ENCODE peak calls at places on chromosomes 1 and 21, in seven cellular contexts. B is ELR; Q is AG08396; D is stimulated activated CD8-positive, alpha-beta memory T cell treated with anti-CD3 and anti-CD28 coated beads, Interleukin-15, amount 100 ng/mL, for 1 hour; S is left cardiac atrium; H is NCI-H524 treated with DMSO at 0.1 percent for 48 hours; X is SW480. P is an unnamed sample.

GRCh38 chr21:21064353-21064752 is 66.1 kb downstream of the NCAM2 start:
- DNase-seq in B (peak; percentile 31), Q (no peak), D (no peak), S (no peak), H (no peak), X (no peak), P (no peak)

GRCh38 chr1:60600532-60600931 is 481.8 kb upstream of the NFIA start:
- DNase-seq in B (no peak), Q (no peak), D (no peak), S (no peak), H (no peak), X (no peak), P (no peak)

GRCh38 chr1:5750186-5751170 is 241.7 kb downstream of the NPHP4 start:
- DNase-seq in B (no peak), Q (no peak), D (no peak), S (no peak), H (no peak), X (no peak), P (no peak)

GRCh38 chr1:112272101-112272772 is 123.8 kb upstream of the CTTNBP2NL start:
- DNase-seq in B (no peak), Q (no peak), D (no peak), S (no peak), H (no peak), X (no peak), P (no peak)

GRCh38 chr1:222347627-222348026 is 200.3 kb downstream of the HHIPL2 start:
- DNase-seq in B (no peak), Q (no peak), D (no peak), S (no peak), H (peak; percentile 81), X (no peak), P (no peak)

GRCh38 chr1:39194398-39195051 is 10.0 kb upstream of the MACF1 start:
- DNase-seq in B (no peak), Q (no peak), D (no peak), S (no peak), H (no peak), X (no peak), P (no peak)

GRCh38 chr1:31855038-31855845 is 39.4 kb upstream of the SPOCD1 start:
- DNase-seq in B (peak; percentile 54), Q (peak; percentile 58), D (no peak), S (no peak), H (no peak), X (peak; percentile 14), P (no peak)

GRCh38 chr1:74629283-74629682 is 44.3 kb downstream of the ERICH3 start:
- DNase-seq in B (no peak), Q (no peak), D (no peak), S (no peak), H (no peak), X (no peak), P (no peak)

GRCh38 chr1:42750041-42750440 is 10.0 kb upstream of the CLDN19 start:
- DNase-seq in B (no peak), Q (no peak), D (no peak), S (no peak), H (no peak), X (no peak), P (no peak)

GRCh38 chr1:99535470-99536164 is 110.3 kb upstream of the PALMD start:
- DNase-seq in B (peak; percentile 53), Q (no peak), D (no peak), S (no peak), H (no peak), X (no peak), P (no peak)

GRCh38 chr1:222583079-222583478 is 6.7 kb downstream of the TAF1A start:
- DNase-seq in B (no peak), Q (no peak), D (no peak), S (no peak), H (no peak), X (no peak), P (no peak)

GRCh38 chr1:9292361-9293240 is at the start of gene SPSB1:
- DNase-seq in B (peak; percentile 83), Q (peak; percentile 84), D (peak; percentile 29), S (peak; percentile 76), H (no peak), X (peak; percentile 75), P (no peak)

GRCh38 chr1:41418868-41419583 is 57.8 kb downstream of the FOXO6 start:
- DNase-seq in B (peak; percentile 94), Q (peak; percentile 94), D (no peak), S (peak; percentile 90), H (no peak), X (peak; percentile 94), P (no peak)

GRCh38 chr1:70090875-70091274 is 114.5 kb downstream of the LRRC40 start:
- DNase-seq in B (peak; percentile 84), Q (peak; percentile 16), D (no peak), S (no peak), H (no peak), X (peak; percentile 8), P (no peak)

GRCh38 chr1:111448482-111448917 is 556 bp downstream of the WDR77 start:
- DNase-seq in B (peak; percentile 73), Q (peak; percentile 34), D (no peak), S (no peak), H (no peak), X (peak; percentile 33), P (no peak)

GRCh38 chr1:206808615-206809014 is 36.3 kb upstream of the IL10 start:
- DNase-seq in B (peak; percentile 73), Q (peak; percentile 43), D (no peak), S (no peak), H (peak; percentile 4), X (peak; percentile 23), P (no peak)

GRCh38 chr1:115781343-115781742 is 12.8 kb upstream of the CASQ2 start:
- DNase-seq in B (peak; percentile 59), Q (no peak), D (no peak), S (no peak), H (no peak), X (no peak), P (no peak)

GRCh38 chr1:193539731-193540459 is 353.5 kb upstream of the B3GALT2 start:
- DNase-seq in B (no peak), Q (no peak), D (no peak), S (no peak), H (no peak), X (no peak), P (no peak)

GRCh38 chr1:91844862-91845528 is 41.0 kb downstream of the TGFBR3 start:
- DNase-seq in B (peak; percentile 97), Q (peak; percentile 81), D (no peak), S (peak; percentile 63), H (no peak), X (no peak), P (no peak)

GRCh38 chr21:43585924-43586411 is 73.3 kb downstream of the HSF2BP start:
- DNase-seq in B (peak; percentile 99), Q (peak; percentile 80), D (no peak), S (peak; percentile 67), H (no peak), X (peak; percentile 94), P (peak; percentile 30)

GRCh38 chr1:187878883-187879282 is 1050.1 kb downstream of the PLA2G4A start:
- DNase-seq in B (no peak), Q (no peak), D (no peak), S (no peak), H (no peak), X (no peak), P (no peak)

GRCh38 chr1:36187800-36188593 is 32.0 kb downstream of the MAP7D1 start:
- DNase-seq in B (peak; percentile 93), Q (peak; percentile 90), D (peak; percentile 64), S (peak; percentile 87), H (no peak), X (peak; percentile 85), P (no peak)

GRCh38 chr1:6435129-6435528 is 10.6 kb downstream of the ESPN start:
- DNase-seq in B (no peak), Q (no peak), D (no peak), S (no peak), H (no peak), X (no peak), P (no peak)

GRCh38 chr1:3472906-3473305 is 18.4 kb downstream of the ARHGEF16 start:
- DNase-seq in B (no peak), Q (no peak), D (no peak), S (no peak), H (no peak), X (no peak), P (no peak)